ENCODE peak calls at places on chromosomes 1 and 21, in six cellular contexts. C is CD8-positive, alpha-beta T cell; F is lower lobe of right lung; V is prostate gland; M is HCT116; G is tibial artery. H is an unnamed sample.

GRCh38 chr1:245095903-245096302 is 58.9 kb upstream of the KIF26B start:
- DNase-seq in C (no peak), F (no peak), V (no peak), M (no peak), G (no peak), H (no peak)

GRCh38 chr1:245304698-245305097 is 149.9 kb downstream of the KIF26B start:
- DNase-seq in C (no peak), F (no peak), V (no peak), M (no peak), G (no peak), H (no peak)

GRCh38 chr1:229710746-229711145 is 84.7 kb downstream of the URB2 start:
- DNase-seq in C (no peak), F (no peak), V (no peak), M (no peak), G (no peak), H (no peak)

GRCh38 chr1:40861227-40862003 is 748 bp downstream of the CITED4 start:
- DNase-seq in C (no peak), F (peak; percentile 69), V (no peak), M (no peak), G (peak; percentile 31), H (peak; percentile 54)

GRCh38 chr1:13829152-13829769 is 129.3 kb downstream of the PRDM2 start:
- DNase-seq in C (no peak), F (no peak), V (peak; percentile 40), M (peak; percentile 23), G (no peak), H (no peak)

GRCh38 chr21:14116080-14116481 is 94.7 kb downstream of the LIPI start:
- DNase-seq in C (no peak), F (no peak), V (no peak), M (no peak), G (no peak), H (no peak)

GRCh38 chr1:202811296-202812175 is 782 bp downstream of the PCAT6 start:
- DNase-seq in C (no peak), F (no peak), V (no peak), M (no peak), G (no peak), H (peak; percentile 46)

GRCh38 chr1:232381676-232382075 is 248.3 kb downstream of the SIPA1L2 start:
- DNase-seq in C (no peak), F (no peak), V (no peak), M (no peak), G (no peak), H (no peak)

GRCh38 chr1:203442821-203443220 is 32.8 kb upstream of the PRELP start:
- DNase-seq in C (no peak), F (no peak), V (no peak), M (no peak), G (peak; percentile 49), H (no peak)

GRCh38 chr1:79822053-79822452 is 815.5 kb upstream of the ADGRL4 start:
- DNase-seq in C (no peak), F (no peak), V (no peak), M (no peak), G (no peak), H (no peak)

GRCh38 chr1:88530246-88530645 is 153.8 kb upstream of the PKN2 start:
- DNase-seq in C (no peak), F (no peak), V (no peak), M (no peak), G (no peak), H (no peak)

GRCh38 chr1:3537359-3537758 is 73.9 kb downstream of the MEGF6 start:
- DNase-seq in C (no peak), F (no peak), V (no peak), M (no peak), G (no peak), H (no peak)

GRCh38 chr1:173038875-173039554 is 11.7 kb downstream of the TNFSF18 start:
- DNase-seq in C (no peak), F (no peak), V (no peak), M (no peak), G (no peak), H (no peak)

GRCh38 chr1:218409946-218410510 is 64.9 kb downstream of the TGFB2 start:
- DNase-seq in C (no peak), F (no peak), V (no peak), M (no peak), G (no peak), H (no peak)

GRCh38 chr1:228306275-228307217 is 98.7 kb downstream of the OBSCN start:
- DNase-seq in C (no peak), F (peak; percentile 28), V (no peak), M (no peak), G (no peak), H (peak; percentile 25)

GRCh38 chr1:29390075-29390474 is 153.8 kb downstream of the PTPRU start:
- DNase-seq in C (no peak), F (no peak), V (no peak), M (no peak), G (no peak), H (no peak)

GRCh38 chr1:204194080-204194479 is 2.2 kb downstream of the KISS1 start:
- DNase-seq in C (no peak), F (no peak), V (peak; percentile 81), M (no peak), G (no peak), H (no peak)

GRCh38 chr1:240031414-240031813 is 60.3 kb upstream of the FMN2 start:
- DNase-seq in C (no peak), F (no peak), V (no peak), M (no peak), G (no peak), H (no peak)

GRCh38 chr1:204744102-204744501 is 58.6 kb upstream of the LRRN2 start:
- DNase-seq in C (no peak), F (no peak), V (no peak), M (no peak), G (no peak), H (no peak)

GRCh38 chr1:218357211-218357892 is 12.2 kb downstream of the TGFB2 start:
- DNase-seq in C (no peak), F (no peak), V (no peak), M (no peak), G (no peak), H (no peak)

GRCh38 chr1:108600504-108600903 is 40.6 kb downstream of the EEIG2 start:
- DNase-seq in C (no peak), F (no peak), V (no peak), M (no peak), G (no peak), H (no peak)
- H3K36me3 ChIP-seq in C (peaks cover 5% of the 10 kb centered on the region), F (peaks cover 25% of the 10 kb centered on the region), V (no peaks in the 10 kb centered on the region), M (no peaks in the 10 kb centered on the region), G (peaks cover 4% of the 10 kb centered on the region), H (peaks cover 7% of the 10 kb centered on the region)

GRCh38 chr1:39034114-39034654 is 8.0 kb downstream of the NDUFS5 start:
- DNase-seq in C (no peak), F (peak; percentile 1), V (no peak), M (no peak), G (no peak), H (no peak)

GRCh38 chr1:39036678-39037077 is 10.5 kb downstream of the NDUFS5 start:
- DNase-seq in C (no peak), F (no peak), V (no peak), M (no peak), G (no peak), H (no peak)
- H3K36me3 ChIP-seq in C (peaks cover 10% of the 10 kb centered on the region), F (peaks cover 82% of the 10 kb centered on the region), V (no peaks in the 10 kb centered on the region), M (peaks cover 29% of the 10 kb centered on the region), G (peaks cover 49% of the 10 kb centered on the region), H (peaks cover 71% of the 10 kb centered on the region)

GRCh38 chr1:114428083-114428754 is 82.8 kb downstream of the TRIM33 start:
- DNase-seq in C (no peak), F (no peak), V (no peak), M (no peak), G (no peak), H (no peak)

GRCh38 chr1:114427612-114428011 is 83.4 kb downstream of the TRIM33 start:
- DNase-seq in C (no peak), F (no peak), V (no peak), M (no peak), G (no peak), H (no peak)

GRCh38 chr1:114423455-114423854 is 87.5 kb downstream of the TRIM33 start:
- DNase-seq in C (no peak), F (no peak), V (no peak), M (no peak), G (no peak), H (no peak)
- H3K36me3 ChIP-seq in C (peaks cover 46% of the 10 kb centered on the region), F (peaks cover 90% of the 10 kb centered on the region), V (no peaks in the 10 kb centered on the region), M (peaks cover 34% of the 10 kb centered on the region), G (peaks cover 31% of the 10 kb centered on the region), H (peaks cover 93% of the 10 kb centered on the region)

DNA sequence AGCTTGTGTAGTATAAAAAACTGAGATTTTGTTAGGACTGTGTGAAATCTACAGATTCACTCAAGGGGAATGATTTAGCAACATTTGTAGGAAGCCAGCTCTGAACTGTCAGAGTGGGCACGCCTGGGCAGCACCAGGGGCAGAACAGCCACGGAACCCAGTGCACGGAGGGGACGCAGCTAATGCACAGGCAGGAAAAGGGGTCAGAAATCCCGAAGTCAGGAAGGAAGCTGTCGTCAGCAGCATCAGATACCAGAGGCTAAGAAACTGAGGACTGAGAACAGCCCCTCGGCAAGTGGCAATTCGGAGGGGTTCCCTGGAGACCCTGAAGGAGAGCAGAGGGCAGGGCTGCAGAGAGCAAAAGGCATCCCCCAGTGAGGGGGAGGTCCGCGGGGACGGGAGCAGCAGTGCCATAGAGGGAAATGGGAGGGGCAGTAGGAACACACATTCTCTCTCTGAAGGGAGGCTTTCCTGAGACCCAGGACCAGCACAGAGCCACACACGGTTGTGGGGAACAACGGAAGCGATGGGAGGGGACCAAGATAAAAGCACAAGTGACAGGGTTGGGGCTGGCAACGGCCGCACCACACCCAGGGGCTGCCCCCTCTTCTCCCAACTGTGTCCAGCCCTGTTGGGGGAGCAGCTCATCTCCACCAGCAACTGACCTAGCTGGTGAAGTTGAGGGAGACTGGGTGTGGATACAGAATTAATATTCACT is 12.7 kb downstream of the UBE2J2 start:
- DNase-seq in C (no peak), F (no peak), V (no peak), M (no peak), G (no peak), H (no peak)
- H3K36me3 ChIP-seq in C (peaks cover 29% of the 10 kb centered on the region), F (peaks cover 81% of the 10 kb centered on the region), V (peaks cover 16% of the 10 kb centered on the region), M (peaks cover 29% of the 10 kb centered on the region), G (peaks cover 54% of the 10 kb centered on the region), H (no peaks in the 10 kb centered on the region)

GRCh38 chr21:44323591-44323990 is 15.6 kb downstream of the CFAP410 start:
- DNase-seq in C (no peak), F (no peak), V (no peak), M (no peak), G (no peak), H (peak; percentile 72)
- H3K36me3 ChIP-seq in C (peaks cover 18% of the 10 kb centered on the region), F (peaks cover 90% of the 10 kb centered on the region), V (peaks cover 14% of the 10 kb centered on the region), M (no peaks in the 10 kb centered on the region), G (peaks cover 14% of the 10 kb centered on the region), H (no peaks in the 10 kb centered on the region)

GRCh38 chr1:168155910-168156309 is 19.2 kb upstream of the GPR161 start:
- DNase-seq in C (no peak), F (no peak), V (no peak), M (no peak), G (no peak), H (no peak)
- H3K36me3 ChIP-seq in C (no peaks in the 10 kb centered on the region), F (no peaks in the 10 kb centered on the region), V (no peaks in the 10 kb centered on the region), M (no peaks in the 10 kb centered on the region), G (no peaks in the 10 kb centered on the region), H (no peaks in the 10 kb centered on the region)

GRCh38 chr1:31681421-31681820 is 22.4 kb downstream of the COL16A1 start:
- DNase-seq in C (no peak), F (no peak), V (no peak), M (no peak), G (no peak), H (no peak)
- H3K36me3 ChIP-seq in C (no peaks in the 10 kb centered on the region), F (peaks cover 7% of the 10 kb centered on the region), V (no peaks in the 10 kb centered on the region), M (no peaks in the 10 kb centered on the region), G (no peaks in the 10 kb centered on the region), H (no peaks in the 10 kb centered on the region)